ENCODE peak calls at places on chromosomes 3 and 15, in six cellular contexts. K, F, D, N, C and E are unnamed samples.

GRCh38 chr3:55440406-55440708 is 46.7 kb downstream of the WNT5A start:
- DNase-seq in K (no peak), F (no peak), D (no peak), N (no peak), C (no peak), E (no peak)

GRCh38 chr3:33664195-33664594 is 53.9 kb downstream of the CLASP2 start:
- DNase-seq in K (no peak), F (no peak), D (peak), N (peak), C (no peak), E (no peak)

GRCh38 chr3:108719178-108719577 is 38.0 kb downstream of the RETNLB start:
- DNase-seq in K (no peak), F (no peak), D (no peak), N (no peak), C (no peak), E (no peak)

GRCh38 chr15:73927003-73927475 is 777 bp downstream of the LOXL1 start:
- DNase-seq in K (peak), F (no peak), D (peak), N (no peak), C (peak), E (peak)

GRCh38 chr3:183278479-183279088 is 25.5 kb downstream of the B3GNT5 start:
- DNase-seq in K (no peak), F (no peak), D (no peak), N (no peak), C (no peak), E (no peak)

GRCh38 chr3:171404376-171404982 is 55.7 kb downstream of the TNIK start:
- DNase-seq in K (no peak), F (no peak), D (no peak), N (no peak), C (no peak), E (no peak)

GRCh38 chr15:71055461-71055860 is 59.8 kb upstream of the THSD4 start:
- DNase-seq in K (no peak), F (no peak), D (no peak), N (no peak), C (no peak), E (no peak)

GRCh38 chr3:146464783-146465182 is 4.6 kb downstream of the PLSCR2 start:
- DNase-seq in K (no peak), F (no peak), D (no peak), N (no peak), C (no peak), E (no peak)

GRCh38 chr15:28094732-28095521 is 4.2 kb downstream of the OCA2 start:
- DNase-seq in K (peak), F (peak), D (no peak), N (no peak), C (no peak), E (no peak)